ENCODE peak calls at places on chromosome 11, in four cellular contexts. One of them, this sample, is unnamed.

GRCh38 chr11:8225589-8226036 is 38.1 kb downstream of the LMO1 start:
- DNase-seq in activated T-cell treated with anti-CD3 and anti-CD28 coated beads, Interleukin-2, amount 50 U/mL, for 72 hours: peak; percentile 73
- DNase-seq in mammary epithelial cell: no peak
- DNase-seq in SHP77: peak; percentile 19
- DNase-seq in this sample: peak; percentile 32

GRCh38 chr11:76323804-76324203 is 57.1 kb downstream of the THAP12 start:
- DNase-seq in mammary epithelial cell: no peak
- DNase-seq in activated T-cell treated with anti-CD3 and anti-CD28 coated beads, Interleukin-2, amount 50 U/mL, for 72 hours: no peak
- DNase-seq in SHP77: no peak
- DNase-seq in this sample: no peak

GRCh38 chr11:119509277-119509841 is 86.4 kb upstream of the THY1 start:
- DNase-seq in activated T-cell treated with anti-CD3 and anti-CD28 coated beads, Interleukin-2, amount 50 U/mL, for 72 hours: no peak
- DNase-seq in mammary epithelial cell: peak; percentile 29
- DNase-seq in SHP77: no peak
- DNase-seq in this sample: no peak

GRCh38 chr11:79547256-79547655 is 106.4 kb upstream of the TENM4 start:
- DNase-seq in SHP77: no peak
- DNase-seq in activated T-cell treated with anti-CD3 and anti-CD28 coated beads, Interleukin-2, amount 50 U/mL, for 72 hours: no peak
- DNase-seq in mammary epithelial cell: no peak
- DNase-seq in this sample: no peak

GRCh38 chr11:48125866-48126265 is 90.7 kb upstream of the OR4B1 start:
- DNase-seq in mammary epithelial cell: no peak
- DNase-seq in activated T-cell treated with anti-CD3 and anti-CD28 coated beads, Interleukin-2, amount 50 U/mL, for 72 hours: no peak
- DNase-seq in SHP77: no peak
- DNase-seq in this sample: no peak

GRCh38 chr11:120329556-120329955 is 4.5 kb downstream of the TLCD5 start:
- DNase-seq in mammary epithelial cell: no peak
- DNase-seq in SHP77: no peak
- DNase-seq in activated T-cell treated with anti-CD3 and anti-CD28 coated beads, Interleukin-2, amount 50 U/mL, for 72 hours: no peak
- DNase-seq in this sample: no peak

GRCh38 chr11:45771194-45771941 is 33.6 kb upstream of the SLC35C1 start:
- DNase-seq in mammary epithelial cell: peak; percentile 39
- DNase-seq in activated T-cell treated with anti-CD3 and anti-CD28 coated beads, Interleukin-2, amount 50 U/mL, for 72 hours: peak; percentile 77
- DNase-seq in SHP77: peak; percentile 52
- DNase-seq in this sample: peak; percentile 18

GRCh38 chr11:102592634-102593581 is 32.2 kb downstream of the MMP20 start:
- DNase-seq in mammary epithelial cell: peak; percentile 35
- DNase-seq in activated T-cell treated with anti-CD3 and anti-CD28 coated beads, Interleukin-2, amount 50 U/mL, for 72 hours: no peak
- DNase-seq in SHP77: peak; percentile 21
- DNase-seq in this sample: no peak

GRCh38 chr11:73154178-73154577 is 12.1 kb upstream of the FCHSD2 start:
- DNase-seq in mammary epithelial cell: no peak
- DNase-seq in activated T-cell treated with anti-CD3 and anti-CD28 coated beads, Interleukin-2, amount 50 U/mL, for 72 hours: peak; percentile 27
- DNase-seq in SHP77: no peak
- DNase-seq in this sample: peak; percentile 85

GRCh38 chr11:116736763-116737162 is 36.0 kb downstream of the BUD13 start:
- DNase-seq in activated T-cell treated with anti-CD3 and anti-CD28 coated beads, Interleukin-2, amount 50 U/mL, for 72 hours: no peak
- DNase-seq in mammary epithelial cell: no peak
- DNase-seq in SHP77: peak; percentile 9
- DNase-seq in this sample: no peak

GRCh38 chr11:103108933-103109817 is at the start of gene DYNC2H1:
- DNase-seq in mammary epithelial cell: peak; percentile 94
- DNase-seq in activated T-cell treated with anti-CD3 and anti-CD28 coated beads, Interleukin-2, amount 50 U/mL, for 72 hours: peak; percentile 92
- DNase-seq in SHP77: peak; percentile 89
- DNase-seq in this sample: peak; percentile 92

GRCh38 chr11:61272731-61273130 is 22.4 kb downstream of the VWCE start:
- DNase-seq in SHP77: no peak
- DNase-seq in mammary epithelial cell: no peak
- DNase-seq in activated T-cell treated with anti-CD3 and anti-CD28 coated beads, Interleukin-2, amount 50 U/mL, for 72 hours: no peak
- DNase-seq in this sample: no peak

GRCh38 chr11:61969838-61970452 is 2.5 kb upstream of the FTH1 start:
- DNase-seq in mammary epithelial cell: peak; percentile 93
- DNase-seq in activated T-cell treated with anti-CD3 and anti-CD28 coated beads, Interleukin-2, amount 50 U/mL, for 72 hours: no peak
- DNase-seq in SHP77: no peak
- DNase-seq in this sample: peak; percentile 88

GRCh38 chr11:71483689-71484088 is 30.7 kb downstream of the NADSYN1 start:
- DNase-seq in activated T-cell treated with anti-CD3 and anti-CD28 coated beads, Interleukin-2, amount 50 U/mL, for 72 hours: no peak
- DNase-seq in SHP77: no peak
- DNase-seq in mammary epithelial cell: no peak
- DNase-seq in this sample: no peak

GRCh38 chr11:123509737-123510578 is 79.9 kb downstream of the GRAMD1B start:
- DNase-seq in mammary epithelial cell: no peak
- DNase-seq in activated T-cell treated with anti-CD3 and anti-CD28 coated beads, Interleukin-2, amount 50 U/mL, for 72 hours: no peak
- DNase-seq in SHP77: peak; percentile 93
- DNase-seq in this sample: no peak

GRCh38 chr11:41779401-41779960 is 320.0 kb upstream of the LRRC4C start:
- DNase-seq in SHP77: no peak
- DNase-seq in activated T-cell treated with anti-CD3 and anti-CD28 coated beads, Interleukin-2, amount 50 U/mL, for 72 hours: no peak
- DNase-seq in mammary epithelial cell: no peak
- DNase-seq in this sample: no peak

This sample was measured in HL-60.